ENCODE peak calls at places on chromosomes 12 and 14, in nine cellular contexts. I is NCI-H345, T is HTR-8/SVneo, Z is cerebellar cortex, C is RKO, Q is colonic mucosa, O is left ventricle myocardium superior, W is gastrocnemius medialis, S is T-cell. A is an unnamed sample.
A peak's percentile ranks its signal among the peaks of the same experiment; 100 is the strongest.

GRCh38 chr12:44317651-44318126 is 481.8 kb downstream of the TMEM117 start:
- DNase-seq in Z (peak; percentile 24), W (no peak), T (no peak), I (no peak), O (no peak), C (peak; percentile 43), Q (no peak), S (no peak), A (no peak)

GRCh38 chr14:51368721-51369163 is 128.7 kb downstream of the TMX1 start:
- DNase-seq in S (no peak), Z (no peak), T (no peak), O (no peak), I (no peak), Q (no peak), W (no peak), C (no peak), A (peak; percentile 28)

GRCh38 chr12:6338955-6339761 is 2.7 kb downstream of the TNFRSF1A start:
- DNase-seq in O (no peak), C (peak; percentile 50), Q (no peak), W (no peak), S (no peak), Z (no peak), I (no peak), T (no peak), A (no peak)

GRCh38 chr12:24756479-24757024 is 192.3 kb downstream of the BCAT1 start:
- DNase-seq in T (no peak), C (no peak), S (no peak), Q (no peak), W (no peak), I (no peak), O (no peak), Z (no peak), A (no peak)

GRCh38 chr12:62653740-62654139 is 187.1 kb downstream of the MON2 start:
- DNase-seq in C (no peak), O (no peak), Q (no peak), Z (no peak), S (no peak), I (no peak), T (no peak), W (no peak), A (no peak)

GRCh38 chr12:80778005-80778541 is 61.4 kb downstream of the MYF5 start:
- DNase-seq in C (no peak), S (no peak), O (peak; percentile 30), I (peak; percentile 97), Z (no peak), Q (peak; percentile 47), W (no peak), T (peak; percentile 53), A (peak; percentile 32)

GRCh38 chr12:51183816-51184215 is 10.9 kb upstream of the TFCP2 start:
- DNase-seq in S (no peak), I (peak; percentile 76), T (no peak), Q (peak; percentile 47), W (peak; percentile 56), O (peak; percentile 72), Z (no peak), C (no peak), A (no peak)

GRCh38 chr12:4784404-4785054 is 64.3 kb downstream of the GALNT8 start:
- DNase-seq in Q (no peak), C (no peak), I (no peak), S (no peak), O (no peak), Z (no peak), W (no peak), T (no peak), A (no peak)

GRCh38 chr14:94501588-94502516 is 7.4 kb downstream of the SERPINA12 start:
- DNase-seq in S (no peak), W (no peak), O (no peak), Z (no peak), I (no peak), C (no peak), Q (no peak), T (no peak), A (no peak)

GRCh38 chr14:97061198-97061597 is 264.0 kb downstream of the VRK1 start:
- DNase-seq in W (peak; percentile 4), C (no peak), Z (no peak), O (no peak), S (no peak), Q (no peak), T (no peak), I (no peak), A (no peak)

GRCh38 chr14:21026988-21027315 is 2.1 kb upstream of the NDRG2 start:
- DNase-seq in Q (no peak), I (no peak), O (peak; percentile 34), W (no peak), S (peak; percentile 3), C (no peak), T (no peak), Z (no peak), A (peak; percentile 75)

GRCh38 chr12:100942984-100943749 is 148.6 kb downstream of the ANO4 start:
- DNase-seq in T (no peak), C (no peak), Q (no peak), I (no peak), W (no peak), S (no peak), O (no peak), Z (no peak), A (no peak)

GRCh38 chr14:30064454-30064853 is 136.8 kb upstream of the PRKD1 start:
- DNase-seq in Q (no peak), O (no peak), W (no peak), C (no peak), I (no peak), T (no peak), S (no peak), Z (no peak), A (no peak)

GRCh38 chr12:132502882-132503193 is 12.9 kb downstream of the FBRSL1 start:
- DNase-seq in S (no peak), T (no peak), C (no peak), Z (no peak), Q (no peak), W (no peak), O (no peak), I (no peak), A (no peak)

GRCh38 chr14:104786091-104786586 is 9.4 kb downstream of the AKT1 start:
- DNase-seq in S (peak; percentile 23), I (no peak), Z (no peak), Q (no peak), O (no peak), W (no peak), C (no peak), T (no peak), A (no peak)

GRCh38 chr12:49507139-49507538 is 31.7 kb upstream of the KCNH3 start:
- DNase-seq in O (no peak), T (peak; percentile 77), Q (no peak), C (no peak), Z (no peak), I (no peak), S (no peak), W (no peak), A (no peak)

GRCh38 chr14:65098586-65098985 is 3.7 kb downstream of the MAX start:
- DNase-seq in C (no peak), Z (no peak), Q (no peak), I (no peak), S (no peak), T (no peak), W (no peak), O (no peak), A (no peak)

GRCh38 chr14:28651148-28651547 is 115.4 kb upstream of the FOXG1 start:
- DNase-seq in Z (no peak), I (no peak), Q (no peak), O (no peak), C (no peak), T (no peak), S (no peak), W (no peak), A (no peak)

GRCh38 chr14:28744126-28744525 is 22.5 kb upstream of the FOXG1 start:
- DNase-seq in S (no peak), O (no peak), I (no peak), Z (no peak), W (no peak), T (no peak), C (peak; percentile 15), Q (no peak), A (no peak)

GRCh38 chr14:90235179-90235976 is 21.0 kb upstream of the PSMC1 start:
- DNase-seq in C (peak; percentile 69), W (peak; percentile 9), T (peak; percentile 78), S (peak; percentile 53), O (peak; percentile 71), Q (peak; percentile 70), I (peak; percentile 65), Z (peak; percentile 30), A (peak; percentile 23)

GRCh38 chr14:61183486-61183885 is 97.7 kb downstream of the TMEM30B start:
- DNase-seq in C (no peak), T (no peak), I (peak; percentile 93), W (no peak), Z (no peak), S (no peak), Q (no peak), O (no peak), A (no peak)

GRCh38 chr14:23532658-23533057 is 18.9 kb downstream of the ZFHX2 start:
- DNase-seq in O (no peak), Z (no peak), W (no peak), I (no peak), C (no peak), Q (no peak), T (no peak), S (no peak), A (no peak)

GRCh38 chr14:50336428-50336827 is 24.3 kb downstream of the DMAC2L start:
- DNase-seq in C (no peak), S (no peak), W (no peak), I (no peak), T (no peak), O (no peak), Z (no peak), Q (no peak), A (no peak)

GRCh38 chr12:1205512-1206060 is 214.6 kb downstream of the ERC1 start:
- DNase-seq in C (no peak), I (no peak), Q (no peak), W (no peak), S (no peak), T (no peak), Z (no peak), O (no peak), A (no peak)

GRCh38 chr14:97411938-97412612 is 614.9 kb downstream of the VRK1 start:
- DNase-seq in O (no peak), C (no peak), Z (no peak), S (no peak), Q (no peak), T (no peak), I (no peak), W (no peak), A (no peak)

GRCh38 chr12:2856051-2856450 is 788 bp downstream of the TEX52 start:
- DNase-seq in Z (no peak), W (no peak), O (no peak), C (peak; percentile 64), Q (no peak), T (no peak), I (no peak), S (no peak), A (no peak)

GRCh38 chr12:28987538-28988383 is 161.3 kb upstream of the FAR2 start:
- DNase-seq in T (no peak), C (no peak), W (no peak), O (no peak), Q (no peak), Z (no peak), S (no peak), I (no peak), A (no peak)

GRCh38 chr12:109777544-109777943 is 55.7 kb downstream of the TRPV4 start:
- DNase-seq in C (peak; percentile 63), Q (peak; percentile 45), S (peak; percentile 18), T (peak; percentile 82), W (no peak), Z (no peak), O (no peak), I (peak; percentile 21), A (no peak)